ENCODE peak calls at places on chromosome 9, in nine cellular contexts. S, E, L, R, T, B, Y, H and J are unnamed samples.

GRCh38 chr9:95224371-95225015 is 93.0 kb downstream of the FANCC start:
- DNase-seq in S (peak; percentile 38), E (no peak), L (no peak), R (no peak), T (no peak), B (no peak), Y (no peak), H (no peak), J (peak; percentile 14)

GRCh38 chr9:106875548-106875947 is 12.6 kb downstream of the ZNF462 start:
- DNase-seq in S (peak; percentile 55), E (no peak), L (no peak), R (no peak), T (no peak), B (no peak), Y (no peak), H (no peak), J (no peak)

GRCh38 chr9:113738898-113739604 is 137.1 kb upstream of the ZNF618 start:
- DNase-seq in S (no peak), E (no peak), L (no peak), R (no peak), T (no peak), B (no peak), Y (no peak), H (peak; percentile 22), J (no peak)

GRCh38 chr9:93648836-93649235 is 72.5 kb downstream of the PHF2 start:
- DNase-seq in S (no peak), E (no peak), L (no peak), R (no peak), T (no peak), B (no peak), Y (no peak), H (no peak), J (no peak)

GRCh38 chr9:108012886-108013665 is 523.5 kb upstream of the KLF4 start:
- DNase-seq in S (no peak), E (no peak), L (no peak), R (no peak), T (no peak), B (no peak), Y (no peak), H (no peak), J (no peak)

GRCh38 chr9:117796681-117797080 is 92.5 kb downstream of the TLR4 start:
- DNase-seq in S (peak; percentile 76), E (no peak), L (peak; percentile 86), R (no peak), T (no peak), B (no peak), Y (no peak), H (no peak), J (peak; percentile 47)

GRCh38 chr9:97243606-97244005 is 63.9 kb upstream of the CCDC180 start:
- DNase-seq in S (peak; percentile 62), E (no peak), L (peak; percentile 13), R (no peak), T (no peak), B (no peak), Y (no peak), H (no peak), J (peak; percentile 3)

GRCh38 chr9:111743275-111743674 is 51.5 kb downstream of the SHOC1 start:
- DNase-seq in S (peak; percentile 79), E (peak; percentile 93), L (peak; percentile 74), R (peak; percentile 53), T (no peak), B (no peak), Y (peak; percentile 90), H (no peak), J (peak; percentile 81)

GRCh38 chr9:87518702-87519335 is 21.2 kb downstream of the DAPK1 start:
- DNase-seq in S (peak; percentile 71), E (no peak), L (no peak), R (no peak), T (no peak), B (no peak), Y (no peak), H (no peak), J (peak; percentile 49)

GRCh38 chr9:133731876-133732321 is 6.3 kb downstream of the SARDH start:
- DNase-seq in S (peak; percentile 50), E (peak; percentile 21), L (peak; percentile 60), R (peak; percentile 37), T (no peak), B (no peak), Y (no peak), H (peak; percentile 98), J (peak; percentile 42)

GRCh38 chr9:98323831-98324135 is 68.3 kb upstream of the TBC1D2 start:
- DNase-seq in S (no peak), E (no peak), L (no peak), R (no peak), T (no peak), B (no peak), Y (no peak), H (no peak), J (no peak)

GRCh38 chr9:91659529-91660294 is 236.1 kb upstream of the NFIL3 start:
- DNase-seq in S (peak; percentile 28), E (no peak), L (peak; percentile 53), R (no peak), T (no peak), B (no peak), Y (no peak), H (peak; percentile 77), J (peak; percentile 49)

GRCh38 chr9:136190656-136191548 is 14.0 kb downstream of the LHX3 start:
- DNase-seq in S (no peak), E (no peak), L (no peak), R (no peak), T (no peak), B (no peak), Y (no peak), H (no peak), J (no peak)